ENCODE peak calls at places on chromosomes 4 and X, in four cellular contexts. W, P, U and O are unnamed samples.

GRCh38 chr4:168735735-168736134 is 238.9 kb downstream of the PALLD start:
- DNase-seq in W (peak), P (no peak), U (no peak), O (no peak)

GRCh38 chrX:9316096-9316495 is 148.8 kb upstream of the TBL1X start:
- DNase-seq in W (no peak), P (no peak), U (no peak), O (no peak)

GRCh38 chrX:85569691-85570090 is 190.2 kb upstream of the POF1B start:
- DNase-seq in W (no peak), P (no peak), U (no peak), O (no peak)

GRCh38 chr4:163448541-163449203 is 24.9 kb downstream of the TKTL2 start:
- DNase-seq in W (no peak), P (no peak), U (no peak), O (peak)

GRCh38 chr4:108272566-108272965 is 103.8 kb upstream of the LEF1 start:
- DNase-seq in W (peak), P (no peak), U (no peak), O (no peak)

GRCh38 chr4:183553601-183554345 is 48.9 kb downstream of the ING2 start:
- DNase-seq in W (no peak), P (no peak), U (no peak), O (no peak)

GRCh38 chrX:81120936-81121351 is 80.8 kb downstream of the HMGN5 start:
- DNase-seq in W (peak), P (no peak), U (peak), O (peak)

GRCh38 chr4:38424171-38424871 is 239.7 kb upstream of the KLF3 start:
- DNase-seq in W (no peak), P (no peak), U (no peak), O (no peak)

GRCh38 chr4:148926861-148927260 is 484.6 kb upstream of the NR3C2 start:
- DNase-seq in W (no peak), P (peak), U (no peak), O (peak)

GRCh38 chr4:18931643-18932373 is 910.3 kb upstream of the LCORL start:
- DNase-seq in W (no peak), P (no peak), U (no peak), O (no peak)

GRCh38 chr4:6529021-6529420 is 46.0 kb upstream of the MAN2B2 start:
- DNase-seq in W (no peak), P (no peak), U (no peak), O (no peak)

GRCh38 chr4:126661194-126661593 is 971.6 kb upstream of the INTU start:
- DNase-seq in W (no peak), P (no peak), U (no peak), O (no peak)

GRCh38 chr4:144174401-144175067 is 34.0 kb upstream of the GYPA start:
- DNase-seq in W (peak), P (no peak), U (no peak), O (peak)

GRCh38 chr4:189547537-189547936 is 393.1 kb upstream of the FRG1 start:
- DNase-seq in W (no peak), P (no peak), U (no peak), O (no peak)

GRCh38 chr4:75939890-75940691 is 722 bp downstream of the NAAA start:
- DNase-seq in W (peak), P (peak), U (peak), O (peak)

GRCh38 chr4:12137556-12137955 is 708.9 kb upstream of the HS3ST1 start:
- DNase-seq in W (no peak), P (no peak), U (no peak), O (no peak)

GRCh38 chr4:184398741-184399504 is 75.4 kb downstream of the IRF2 start:
- DNase-seq in W (no peak), P (no peak), U (no peak), O (no peak)

GRCh38 chr4:98446499-98447375 is 185.6 kb downstream of the RAP1GDS1 start:
- DNase-seq in W (peak), P (no peak), U (peak), O (peak)

GRCh38 chrX:19912-20571 is 261.1 kb upstream of the PLCXD1 start:
- DNase-seq in W (no peak), P (no peak), U (no peak), O (no peak)

GRCh38 chr4:30821891-30822612 is 101.9 kb downstream of the PCDH7 start:
- DNase-seq in W (no peak), P (no peak), U (no peak), O (peak)

GRCh38 chr4:20676773-20677172 is 23.5 kb upstream of the PACRGL start:
- DNase-seq in W (no peak), P (no peak), U (no peak), O (no peak)

GRCh38 chr4:110586137-110586850 is 36.6 kb downstream of the PITX2 start:
- DNase-seq in W (peak), P (no peak), U (no peak), O (peak)